ENCODE peak calls at places on chromosomes 5 and 9, in eight cellular contexts. C is T47D, P is astrocyte of the spinal cord, A is AML-193, R is skeletal muscle cell, N is nephron progenitor cell, M is HEK293T, V is Peyer's patch. J is an unnamed sample.
A peak's percentile ranks its signal among the peaks of the same experiment; 100 is the strongest.

GRCh38 chr9:14400658-14400995 is 86.7 kb upstream of the NFIB start:
- DNase-seq in M (peak; percentile 17), V (no peak), P (peak; percentile 82), R (peak; percentile 72), A (no peak), N (no peak), C (no peak), J (peak; percentile 97)

GRCh38 chr5:160230686-160231527 is 1.6 kb downstream of the FABP6 start:
- DNase-seq in P (peak; percentile 56), C (peak; percentile 18), R (no peak), V (peak; percentile 65), A (no peak), N (no peak), M (no peak), J (peak; percentile 29)

GRCh38 chr9:99905833-99906402 is 536 bp upstream of the STX17 start:
- DNase-seq in M (no peak), A (no peak), C (peak; percentile 4), P (peak; percentile 9), N (peak; percentile 4), R (no peak), V (no peak), J (no peak)

GRCh38 chr5:73544429-73545402 is 20.7 kb downstream of the ANKRA2 start:
- DNase-seq in M (no peak), V (peak; percentile 74), N (no peak), R (no peak), P (no peak), A (no peak), C (no peak), J (peak; percentile 37)

GRCh38 chr5:14246350-14247053 is 103.4 kb downstream of the TRIO start:
- DNase-seq in P (no peak), V (no peak), N (no peak), R (no peak), M (no peak), C (no peak), A (no peak), J (no peak)

GRCh38 chr5:10902145-10902544 is 141.1 kb upstream of the DAP start:
- DNase-seq in N (no peak), A (no peak), R (peak; percentile 34), P (peak; percentile 75), M (no peak), V (no peak), C (no peak), J (no peak)

GRCh38 chr9:124054671-124055212 is 43.2 kb downstream of the LHX2 start:
- DNase-seq in V (no peak), M (no peak), R (no peak), P (peak; percentile 95), N (no peak), A (no peak), C (no peak), J (peak; percentile 88)

GRCh38 chr5:10645671-10646070 is 81.8 kb downstream of the ANKRD33B start:
- DNase-seq in C (no peak), R (no peak), A (no peak), P (no peak), V (no peak), N (no peak), M (no peak), J (no peak)

GRCh38 chr5:39207628-39208027 is 11.7 kb downstream of the FYB1 start:
- DNase-seq in N (no peak), V (no peak), P (no peak), R (no peak), M (no peak), A (no peak), C (no peak), J (no peak)

GRCh38 chr9:134624827-134625181 is 16.8 kb upstream of the COL5A1 start:
- DNase-seq in P (peak; percentile 86), N (no peak), V (peak; percentile 28), R (peak; percentile 77), A (no peak), M (no peak), C (no peak), J (peak; percentile 91)

GRCh38 chr5:79225026-79225425 is 10.9 kb upstream of the JMY start:
- DNase-seq in A (no peak), R (no peak), M (no peak), N (no peak), P (no peak), V (no peak), C (no peak), J (peak; percentile 37)

GRCh38 chr5:169717298-169717697 is 80.2 kb downstream of the DOCK2 start:
- DNase-seq in C (no peak), P (no peak), R (peak; percentile 33), A (peak; percentile 94), M (no peak), N (no peak), V (no peak), J (peak; percentile 88)

GRCh38 chr9:136860933-136861873 is 4.9 kb downstream of the EDF1 start:
- DNase-seq in C (no peak), P (no peak), N (no peak), A (no peak), M (no peak), V (peak; percentile 50), R (no peak), J (no peak)

GRCh38 chr5:33936004-33936380 is 194 bp upstream of the RXFP3 start:
- DNase-seq in M (peak; percentile 32), R (peak; percentile 25), N (peak; percentile 96), A (no peak), C (peak; percentile 33), V (no peak), P (peak; percentile 71), J (peak; percentile 69)

GRCh38 chr5:136182618-136183017 is 10.3 kb downstream of the SMIM32 start:
- DNase-seq in N (no peak), R (no peak), V (no peak), C (no peak), A (no peak), M (no peak), P (no peak), J (peak; percentile 59)

GRCh38 chr9:123048748-123049147 is 15.3 kb downstream of the GPR21 start:
- DNase-seq in A (no peak), P (no peak), C (no peak), M (no peak), R (peak; percentile 56), N (no peak), V (no peak), J (peak; percentile 73)

GRCh38 chr9:37958154-37958553 is 54.2 kb upstream of the SLC25A51 start:
- DNase-seq in A (no peak), P (no peak), R (no peak), M (no peak), C (no peak), N (no peak), V (no peak), J (no peak)

GRCh38 chr5:151742870-151743294 is 15.5 kb downstream of the ATOX1 start:
- DNase-seq in N (peak; percentile 52), M (peak; percentile 73), P (peak; percentile 75), C (peak; percentile 68), A (peak; percentile 6), R (no peak), V (no peak), J (peak; percentile 84)